ENCODE peak calls at places on chromosome 5, in four cellular contexts. B is WTC11, R is HepG2, D is K562. Z is an unnamed sample.

GRCh38 chr5:95631991-95632675 is 12.2 kb downstream of the GPR150 start:
- DNase-seq in B (no peak), R (peak; percentile 24), D (peak; percentile 62), Z (no peak)

GRCh38 chr5:172418847-172419810 is 35.2 kb downstream of the SH3PXD2B start:
- DNase-seq in B (no peak), R (no peak), D (no peak), Z (no peak)

GRCh38 chr5:57316798-57317327 is 143.0 kb downstream of the GPBP1 start:
- DNase-seq in B (no peak), R (no peak), D (no peak), Z (no peak)

GRCh38 chr5:168433982-168434381 is 52.3 kb upstream of the RARS1 start:
- DNase-seq in B (no peak), R (no peak), D (no peak), Z (no peak)

GRCh38 chr5:88823201-88823600 is 59.8 kb downstream of the MEF2C start:
- DNase-seq in B (no peak), R (no peak), D (no peak), Z (no peak)

GRCh38 chr5:160134332-160134731 is 15.1 kb upstream of the PWWP2A start:
- DNase-seq in B (no peak), R (no peak), D (no peak), Z (no peak)

GRCh38 chr5:117594165-117594564 is 1019.5 kb upstream of the SEMA6A start:
- DNase-seq in B (no peak), R (no peak), D (no peak), Z (no peak)

GRCh38 chr5:175542232-175542965 is 64.0 kb downstream of the SFXN1 start:
- DNase-seq in B (no peak), R (no peak), D (no peak), Z (no peak)

GRCh38 chr5:7850241-7850532 is 746 bp downstream of the CFAP90 start:
- DNase-seq in B (no peak), R (peak; percentile 6), D (no peak), Z (no peak)

GRCh38 chr5:28249771-28250415 is 1211.5 kb upstream of the CDH9 start:
- DNase-seq in B (no peak), R (no peak), D (no peak), Z (no peak)

GRCh38 chr5:17118631-17119030 is 98.8 kb upstream of the BASP1 start:
- DNase-seq in B (no peak), R (peak; percentile 16), D (peak; percentile 67), Z (no peak)

GRCh38 chr5:34030058-34030457 is 13.0 kb downstream of the C1QTNF3 start:
- DNase-seq in B (no peak), R (no peak), D (no peak), Z (no peak)

GRCh38 chr5:45029553-45029952 is 220.8 kb downstream of the MRPS30 start:
- DNase-seq in B (no peak), R (no peak), D (no peak), Z (no peak)

GRCh38 chr5:158819840-158820620 is 279.7 kb downstream of the EBF1 start:
- DNase-seq in B (no peak), R (no peak), D (no peak), Z (peak; percentile 77)

GRCh38 chr5:174300118-174300940 is 254.8 kb downstream of the NSG2 start:
- DNase-seq in B (no peak), R (no peak), D (no peak), Z (peak; percentile 45)

GRCh38 chr5:55634204-55634785 is 77.8 kb downstream of the SLC38A9 start:
- DNase-seq in B (no peak), R (no peak), D (no peak), Z (no peak)

GRCh38 chr5:1511037-1511436 is 12.7 kb downstream of the LPCAT1 start:
- DNase-seq in B (peak; percentile 9), R (no peak), D (no peak), Z (no peak)

GRCh38 chr5:170751631-170752030 is 31.9 kb upstream of the GABRP start:
- DNase-seq in B (no peak), R (no peak), D (no peak), Z (no peak)

GRCh38 chr5:600551-601541 is 11.3 kb upstream of the CEP72 start:
- DNase-seq in B (no peak), R (no peak), D (no peak), Z (no peak)

GRCh38 chr5:94192658-94193391 is 425.6 kb downstream of the KIAA0825 start:
- DNase-seq in B (no peak), R (no peak), D (no peak), Z (no peak)

GRCh38 chr5:127012933-127013332 is 17.4 kb downstream of the MARCHF3 start:
- DNase-seq in B (no peak), R (no peak), D (no peak), Z (no peak)

GRCh38 chr5:124059200-124059599 is 547.2 kb downstream of the CSNK1G3 start:
- DNase-seq in B (no peak), R (no peak), D (no peak), Z (no peak)

GRCh38 chr5:176530406-176530982 is 6.7 kb downstream of the RNF44 start:
- DNase-seq in B (no peak), R (no peak), D (no peak), Z (no peak)

GRCh38 chr5:115575167-115576070 is 26.9 kb downstream of the TICAM2 start:
- DNase-seq in B (no peak), R (peak; percentile 2), D (no peak), Z (no peak)

DNA sequence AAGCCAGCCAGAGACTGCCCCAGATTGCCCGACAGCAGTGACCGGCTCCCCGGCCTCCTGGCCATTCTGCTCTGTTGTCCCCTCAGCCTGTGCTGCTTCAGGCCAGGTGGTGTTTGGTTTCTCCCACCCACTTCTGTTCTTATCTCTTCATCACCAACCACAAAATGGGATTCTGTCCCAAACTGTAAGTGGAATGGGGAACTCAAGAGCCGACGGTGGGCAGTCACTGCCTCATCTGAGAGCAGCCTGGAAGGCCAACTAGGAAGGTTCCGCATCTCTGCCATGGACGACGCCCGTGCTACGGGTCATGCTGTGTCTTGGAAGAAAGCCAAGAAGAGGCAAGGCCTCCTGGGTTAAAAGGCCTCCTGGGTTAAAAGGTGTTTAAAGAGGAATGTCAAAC is 219.0 kb upstream of the PIK3R1 start:
- DNase-seq in B (no peak), R (no peak), D (no peak), Z (no peak)
- TF ChIP-seq CBFB in B (no peak), R (no peak), D (no peak), Z (no peak)

GRCh38 chr5:102856374-102856748 is 101.3 kb downstream of the PAM start:
- DNase-seq in B (no peak), R (no peak), D (no peak), Z (no peak)

GRCh38 chr5:102855684-102856373 is 100.7 kb downstream of the PAM start:
- DNase-seq in B (no peak), R (no peak), D (no peak), Z (no peak)

GRCh38 chr5:102858221-102858620 is 103.1 kb downstream of the PAM start:
- DNase-seq in B (no peak), R (no peak), D (no peak), Z (no peak)

GRCh38 chr5:102858808-102859207 is 103.7 kb downstream of the PAM start:
- DNase-seq in B (no peak), R (no peak), D (no peak), Z (no peak)

DNA sequence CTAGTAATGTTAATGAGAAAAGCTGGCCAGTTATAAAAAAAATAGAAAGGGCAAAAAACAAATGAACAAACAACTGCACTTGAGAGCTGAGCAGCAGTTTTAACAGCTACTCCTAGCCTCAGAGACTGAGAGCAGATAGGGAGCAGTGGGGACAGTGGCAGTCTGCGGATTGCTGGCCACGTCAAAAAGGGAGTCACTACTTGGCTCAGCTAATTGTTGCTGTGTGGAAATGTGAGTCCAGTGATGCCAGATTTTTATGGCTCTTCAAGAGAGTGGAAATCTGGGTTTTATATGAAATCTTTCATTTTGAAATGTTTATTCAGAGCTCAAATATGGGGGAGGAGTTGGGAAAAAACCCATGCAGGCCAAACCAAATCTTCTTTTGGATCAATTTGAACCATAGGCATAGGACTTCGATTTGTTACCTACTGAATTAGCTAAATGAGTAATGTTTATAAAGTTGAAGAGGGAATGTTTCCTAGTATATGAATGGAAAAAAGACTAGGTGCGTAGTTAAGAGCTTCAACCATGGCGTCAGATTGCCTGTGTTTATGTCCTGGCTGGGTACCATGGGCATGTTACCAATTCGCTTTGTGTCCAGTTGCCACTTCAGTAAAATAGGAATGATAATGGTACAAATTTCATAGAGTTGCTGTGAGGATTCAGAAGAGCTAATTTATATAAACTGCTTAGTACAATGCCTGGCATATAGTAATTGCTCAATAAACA is 102.1 kb downstream of the PAM start:
- DNase-seq in B (no peak), R (no peak), D (no peak), Z (no peak)
- TF ChIP-seq CBFB in B (no peak), R (no peak), D (no peak), Z (no peak)

DNA sequence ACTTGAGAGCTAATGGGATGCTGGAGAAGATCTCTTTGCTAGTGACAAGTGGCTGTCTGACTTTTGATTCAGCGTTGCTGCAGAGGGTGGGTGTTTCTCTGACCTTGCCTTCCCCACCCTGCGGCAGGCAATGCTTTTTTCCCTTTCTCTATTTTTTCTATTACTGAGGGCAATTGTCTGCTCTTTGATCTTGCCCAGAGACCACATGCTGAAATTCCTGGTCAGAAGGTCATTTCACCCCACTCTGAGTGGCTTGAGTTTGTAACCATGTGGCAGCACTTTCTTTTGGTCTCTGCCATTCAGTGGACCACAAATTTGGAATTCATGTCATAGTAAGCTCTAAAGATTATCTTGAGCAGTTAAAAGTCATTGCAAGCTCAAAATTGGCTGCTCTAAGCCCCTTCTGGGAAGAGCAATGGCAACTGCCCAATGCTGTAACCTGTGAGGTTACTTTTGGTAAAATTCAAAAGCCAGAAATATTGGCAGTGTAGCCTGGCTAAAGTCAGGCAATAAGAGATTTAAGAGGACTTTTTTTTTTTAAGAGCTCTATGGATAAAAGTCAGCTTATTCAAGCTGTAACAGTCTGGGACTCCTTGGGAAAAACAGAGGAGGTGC is 30.4 kb upstream of the MTMR12 start:
- DNase-seq in B (no peak), R (peak; percentile 76), D (no peak), Z (no peak)
- TF ChIP-seq CBFB in B (no peak), R (no peak), D (no peak), Z (no peak)

DNA sequence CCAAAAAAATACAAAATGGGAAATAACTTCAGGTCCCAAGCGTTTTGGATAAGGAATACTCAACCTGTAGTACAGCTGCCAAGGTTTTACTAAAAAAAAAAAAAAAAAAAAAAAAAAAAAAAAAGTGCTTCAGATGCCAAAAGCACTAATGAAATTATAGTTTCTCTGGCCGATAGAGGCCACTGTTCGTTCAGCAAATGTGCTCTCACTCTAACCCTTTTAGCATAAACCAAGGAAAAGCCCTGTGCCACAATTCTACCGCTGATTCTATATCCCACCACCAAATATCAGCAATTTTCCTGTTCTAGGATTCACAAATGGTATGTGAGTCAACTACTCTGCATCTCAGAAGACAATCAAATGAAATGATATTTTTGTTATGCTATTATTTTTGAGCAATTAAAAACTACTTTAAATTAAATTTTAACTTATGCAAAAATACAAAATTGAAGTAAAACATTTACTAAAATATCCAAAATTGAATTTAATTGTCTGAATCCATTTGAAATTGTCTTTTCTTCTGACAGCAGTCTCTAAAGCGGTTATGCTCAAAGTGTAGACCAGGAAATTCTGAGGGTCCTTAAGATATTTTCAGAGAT is 79.8 kb downstream of the RICTOR start:
- DNase-seq in B (peak; percentile 16), R (peak; percentile 64), D (peak; percentile 70), Z (no peak)
- TF ChIP-seq CBFB in B (no peak), R (no peak), D (no peak), Z (no peak)

Z was measured in GM12878.